ENCODE peak calls at places on chromosomes 13 and 19, in eight cellular contexts. E is left ventricle myocardium inferior, P is cardiac fibroblast, S is astrocyte of the cerebellum, R is cardiac muscle cell, X is PC-9, H is GM20000, B is fibroblast of lung. L is an unnamed sample.

GRCh38 chr13:71758823-71759222 is 108.2 kb downstream of the DACH1 start:
- DNase-seq in B (peak), R (peak), S (no peak), H (no peak), E (no peak), X (no peak), P (peak), L (no peak)

GRCh38 chr19:4057913-4058695 is 8.6 kb downstream of the ZBTB7A start:
- DNase-seq in X (peak), P (peak), S (no peak), B (peak), R (peak), E (peak), H (no peak), L (peak)

GRCh38 chr13:110490009-110490770 is 71.3 kb downstream of the RAB20 start:
- DNase-seq in X (no peak), B (no peak), S (no peak), H (no peak), P (no peak), E (no peak), R (no peak), L (no peak)

GRCh38 chr13:65855276-65855675 is 1374.9 kb downstream of the PCDH9 start:
- DNase-seq in R (peak), X (no peak), H (no peak), S (no peak), P (peak), B (no peak), E (no peak), L (no peak)

GRCh38 chr19:7549749-7550148 is 14.2 kb downstream of the PNPLA6 start:
- DNase-seq in X (no peak), E (no peak), P (no peak), H (no peak), R (no peak), S (no peak), B (no peak), L (no peak)

GRCh38 chr13:48126944-48127814 is 32.3 kb upstream of the MED4 start:
- DNase-seq in R (peak), S (peak), E (peak), B (peak), H (peak), X (peak), P (peak), L (peak)

GRCh38 chr19:9650345-9650744 is 24.6 kb downstream of the ZNF562 start:
- DNase-seq in P (no peak), R (no peak), E (no peak), S (no peak), X (no peak), H (no peak), B (no peak), L (no peak)

GRCh38 chr13:23268441-23268840 is 87.7 kb downstream of the SGCG start:
- DNase-seq in X (no peak), E (no peak), P (no peak), R (no peak), H (peak), B (no peak), S (no peak), L (no peak)

GRCh38 chr19:12837225-12837624 is 1.1 kb upstream of the MAST1 start:
- DNase-seq in H (no peak), S (no peak), E (no peak), P (no peak), X (no peak), R (no peak), B (no peak), L (no peak)

GRCh38 chr19:2337329-2337707 is 8.8 kb downstream of the SPPL2B start:
- DNase-seq in R (peak), B (peak), X (no peak), E (no peak), H (no peak), S (peak), P (peak), L (peak)

GRCh38 chr13:41139296-41139966 is 6.8 kb upstream of the KBTBD6 start:
- DNase-seq in P (peak), X (no peak), B (peak), H (no peak), E (no peak), R (no peak), S (no peak), L (peak)

GRCh38 chr13:97386832-97387486 is 47.0 kb upstream of the RAP2A start:
- DNase-seq in S (no peak), B (peak), P (no peak), H (no peak), E (no peak), R (peak), X (no peak), L (no peak)

GRCh38 chr19:44803442-44804428 is 5.2 kb upstream of the BCAM start:
- DNase-seq in H (no peak), X (peak), S (no peak), E (no peak), B (no peak), P (no peak), R (no peak), L (no peak)

GRCh38 chr19:41296323-41296935 is 13.5 kb upstream of the CCDC97 start:
- DNase-seq in E (no peak), X (peak), S (no peak), P (no peak), H (no peak), B (no peak), R (no peak), L (no peak)

GRCh38 chr19:5585461-5586299 is 17.9 kb upstream of the TINCR start:
- DNase-seq in E (no peak), H (peak), X (no peak), S (no peak), P (no peak), B (peak), R (no peak), L (peak)

GRCh38 chr19:11505032-11505503 is 571 bp downstream of the ZNF653 start:
- DNase-seq in E (peak), X (peak), P (peak), H (peak), S (peak), B (peak), R (peak), L (peak)

GRCh38 chr13:84821261-84821660 is 939.0 kb upstream of the SLITRK1 start:
- DNase-seq in E (no peak), P (no peak), B (peak), S (no peak), H (no peak), R (no peak), X (no peak), L (no peak)

GRCh38 chr19:3987619-3988371 is 2.5 kb upstream of the EEF2 start:
- DNase-seq in B (peak), H (peak), P (peak), E (peak), R (peak), X (peak), S (no peak), L (peak)

GRCh38 chr13:21749410-21749809 is 78.5 kb downstream of the FGF9 start:
- DNase-seq in P (no peak), E (no peak), R (no peak), H (no peak), X (no peak), S (peak), B (peak), L (peak)

GRCh38 chr13:74761794-74762193 is 627.6 kb upstream of the KLF12 start:
- DNase-seq in R (peak), P (peak), H (no peak), X (no peak), E (no peak), B (peak), S (peak), L (peak)

GRCh38 chr13:71877280-71877653 is 10.3 kb upstream of the DACH1 start:
- DNase-seq in B (peak), X (no peak), H (no peak), P (no peak), S (no peak), E (no peak), R (no peak), L (no peak)

GRCh38 chr19:11984986-11985385 is 20.1 kb downstream of the ZNF763 start:
- DNase-seq in S (no peak), X (no peak), P (no peak), R (no peak), E (no peak), H (peak), B (no peak), L (no peak)

GRCh38 chr13:111470933-111471332 is 150.5 kb downstream of the TEX29 start:
- DNase-seq in H (no peak), X (no peak), S (no peak), P (no peak), R (no peak), E (no peak), B (no peak), L (no peak)

GRCh38 chr19:45630463-45630862 is 8.7 kb downstream of the EML2 start:
- DNase-seq in H (peak), S (peak), B (peak), X (peak), E (no peak), R (peak), P (peak), L (peak)

GRCh38 chr19:4086336-4086953 is 19.7 kb upstream of the ZBTB7A start:
- DNase-seq in S (no peak), E (no peak), R (no peak), P (no peak), H (no peak), X (no peak), B (no peak), L (no peak)

GRCh38 chr19:43124360-43124759 is 41.9 kb upstream of the PSG2 start:
- DNase-seq in P (no peak), X (no peak), B (no peak), S (no peak), R (no peak), E (no peak), H (no peak), L (no peak)

GRCh38 chr19:30276312-30276884 is 95.8 kb upstream of the ZNF536 start:
- DNase-seq in X (no peak), S (no peak), H (no peak), B (no peak), E (no peak), R (no peak), P (no peak), L (no peak)

GRCh38 chr13:114311908-114312307 is 2.4 kb upstream of the CHAMP1 start:
- DNase-seq in B (no peak), H (no peak), S (no peak), E (no peak), X (no peak), P (peak), R (no peak), L (no peak)

GRCh38 chr13:114309806-114310410 is 4.4 kb upstream of the CHAMP1 start:
- DNase-seq in H (no peak), R (no peak), B (no peak), S (no peak), E (no peak), P (no peak), X (no peak), L (no peak)

GRCh38 chr13:114313061-114313860 is 1.0 kb upstream of the CHAMP1 start:
- DNase-seq in P (peak), R (no peak), B (peak), X (peak), S (no peak), E (no peak), H (peak), L (no peak)

GRCh38 chr13:114310961-114311360 is 3.3 kb upstream of the CHAMP1 start:
- DNase-seq in H (no peak), S (no peak), P (peak), X (no peak), R (no peak), E (no peak), B (peak), L (no peak)

GRCh38 chr13:114311387-114311786 is 2.9 kb upstream of the CHAMP1 start:
- DNase-seq in E (no peak), H (no peak), X (no peak), B (no peak), S (no peak), P (no peak), R (no peak), L (no peak)
- TF ChIP-seq CTCF in E (no peak), H (no peak), X (no peak), B (no peak), S (no peak), P (no peak), R (no peak), L (no peak)

DNA sequence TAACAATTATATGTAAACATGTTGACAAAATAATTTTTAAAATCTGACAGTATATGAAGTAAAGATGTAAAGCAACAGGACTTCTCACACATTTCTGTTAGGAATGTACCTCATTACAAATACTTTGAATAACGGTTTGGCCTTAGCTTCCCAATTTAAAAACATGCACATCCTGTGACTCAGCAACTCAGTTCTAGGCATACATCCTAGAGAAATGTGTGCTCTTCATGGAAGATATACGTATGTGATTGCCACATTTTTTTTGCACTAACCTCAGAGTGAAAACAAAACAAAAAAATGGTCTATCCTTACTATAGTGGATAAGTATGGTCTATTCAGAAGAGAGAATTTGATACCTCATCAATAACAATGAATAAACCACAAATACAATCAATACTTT is 314.6 kb downstream of the LIG4 start:
- DNase-seq in P (peak), E (no peak), R (peak), H (no peak), X (no peak), B (peak), S (peak), L (peak)
- TF ChIP-seq CTCF in P (no peak), E (no peak), R (no peak), H (no peak), X (no peak), B (no peak), S (no peak), L (no peak)

DNA sequence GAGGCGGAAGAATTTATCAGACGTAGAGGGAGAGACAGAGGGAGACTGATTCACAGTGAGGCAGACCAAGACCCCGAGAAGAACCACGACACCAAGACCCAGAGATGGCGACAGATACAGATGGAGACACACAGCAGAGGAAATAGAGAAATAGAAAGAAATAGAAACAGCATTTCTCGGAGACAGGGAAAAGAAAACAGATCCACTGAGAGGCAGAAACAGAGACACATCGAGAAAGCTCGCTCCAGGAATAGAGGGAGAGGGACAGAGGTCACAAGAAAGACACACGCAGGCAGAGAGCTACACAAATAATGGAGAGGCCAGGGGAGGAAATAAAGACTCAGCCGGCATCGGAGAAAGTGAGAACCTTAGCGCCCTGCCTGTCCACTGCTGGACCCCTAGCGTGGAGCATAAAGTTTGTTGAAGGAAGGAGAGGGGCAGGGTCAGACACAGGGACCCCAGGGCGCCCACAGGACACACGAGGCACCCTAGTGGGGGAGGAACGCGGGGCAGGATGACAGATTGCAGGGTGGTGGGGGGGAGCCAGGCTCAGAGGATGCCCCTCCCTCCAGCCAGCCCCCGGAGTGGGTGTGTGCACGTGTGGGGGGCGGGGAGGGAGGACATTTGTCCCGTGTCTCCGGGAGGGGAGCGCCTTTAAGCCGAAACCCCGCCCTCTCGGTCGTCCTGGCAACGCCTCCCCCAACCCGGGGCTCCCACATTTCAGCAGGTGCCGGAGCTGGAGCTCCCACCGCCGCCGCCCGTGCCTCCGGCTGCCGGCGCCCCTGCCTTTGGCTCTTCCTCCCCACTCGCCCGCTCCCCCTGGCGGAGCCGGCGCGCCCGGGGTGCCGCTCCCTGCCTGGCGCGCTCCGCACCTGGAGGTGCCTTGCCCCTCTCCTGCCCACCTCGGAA is at the start of gene PRKCG:
- DNase-seq in P (no peak), B (no peak), E (peak), R (no peak), H (peak), X (peak), S (no peak), L (no peak)
- TF ChIP-seq CTCF in P (no peak), B (peak), E (peak), R (peak), H (no peak), X (peak), S (peak), L (peak)

DNA sequence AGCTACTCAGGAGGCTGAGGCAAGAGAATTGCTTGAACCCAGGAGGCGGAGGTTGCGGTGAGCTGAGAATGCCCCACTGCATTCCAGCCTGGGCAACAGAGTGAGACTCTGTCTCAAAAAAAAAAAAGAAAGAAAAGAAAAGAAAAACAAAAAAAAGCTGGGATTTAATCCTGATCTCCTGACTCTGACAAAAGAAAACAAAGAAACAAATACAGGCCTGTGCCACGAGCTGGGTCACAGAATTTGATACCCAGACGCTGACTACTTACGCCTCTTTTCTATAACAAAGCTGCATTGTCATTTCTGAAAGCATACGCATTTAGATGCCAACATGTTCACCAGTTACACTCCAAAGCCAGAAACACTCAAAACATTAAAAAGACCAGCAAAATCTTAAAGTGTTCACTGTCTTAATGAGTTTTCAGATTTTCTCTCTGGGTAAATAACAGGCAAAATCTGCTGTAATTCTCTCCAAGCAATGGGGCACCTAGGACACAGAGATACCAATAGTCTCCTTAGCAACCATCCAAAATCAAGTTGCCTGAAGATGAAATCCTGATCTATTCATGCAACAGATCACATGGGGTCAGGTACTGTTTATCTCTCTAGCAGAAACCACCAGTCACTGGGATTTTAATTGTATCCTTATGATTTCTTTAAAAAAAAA is 18.0 kb upstream of the GTF2F2 start:
- DNase-seq in H (no peak), E (no peak), B (no peak), R (no peak), P (no peak), S (no peak), X (no peak), L (no peak)
- TF ChIP-seq CTCF in H (no peak), E (no peak), B (no peak), R (no peak), P (no peak), S (no peak), X (no peak), L (no peak)

DNA sequence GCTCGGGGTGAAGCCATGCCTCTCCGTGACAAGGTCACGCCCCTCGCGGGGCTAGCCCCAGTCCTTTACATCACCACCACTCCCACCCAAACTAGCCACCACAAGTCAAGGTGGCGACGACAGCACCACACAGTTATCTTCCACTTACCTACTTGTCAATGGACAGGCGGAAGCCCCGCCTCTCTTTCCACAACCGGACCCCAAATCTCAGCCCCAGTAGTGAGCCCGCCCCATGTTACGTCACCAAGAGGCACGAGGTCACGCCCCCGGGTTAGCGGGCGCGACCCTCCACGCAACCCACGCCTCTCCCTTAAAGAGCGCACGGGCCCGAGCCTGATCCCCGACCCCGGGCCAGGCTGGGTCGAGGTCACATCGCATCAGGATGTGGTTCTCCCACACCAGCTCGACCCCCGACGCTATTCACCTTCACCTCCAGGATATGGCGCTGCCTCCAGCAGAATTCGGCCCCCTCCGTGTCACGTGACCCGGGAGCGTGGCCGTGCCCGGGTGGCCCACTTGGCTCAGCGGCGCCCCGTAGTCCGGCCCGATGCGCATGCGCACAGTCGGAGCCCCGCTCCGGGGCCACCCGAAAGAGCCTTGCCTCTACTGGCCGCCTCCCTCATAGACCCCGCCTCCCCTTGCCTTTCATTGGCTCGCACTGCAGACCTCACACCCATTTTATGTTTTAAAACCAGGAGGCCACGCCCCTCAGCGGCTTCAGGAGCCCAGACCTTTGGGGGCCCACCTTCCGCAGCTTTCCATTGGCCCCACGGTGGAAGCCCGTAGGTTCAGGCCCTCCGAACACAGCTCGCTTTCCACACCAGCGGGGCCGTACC is 18.2 kb downstream of the SYDE1 start:
- DNase-seq in X (peak), B (peak), S (peak), P (peak), R (peak), E (peak), H (peak), L (peak)
- TF ChIP-seq CTCF in X (no peak), B (no peak), S (no peak), P (no peak), R (no peak), E (no peak), H (no peak), L (no peak)

DNA sequence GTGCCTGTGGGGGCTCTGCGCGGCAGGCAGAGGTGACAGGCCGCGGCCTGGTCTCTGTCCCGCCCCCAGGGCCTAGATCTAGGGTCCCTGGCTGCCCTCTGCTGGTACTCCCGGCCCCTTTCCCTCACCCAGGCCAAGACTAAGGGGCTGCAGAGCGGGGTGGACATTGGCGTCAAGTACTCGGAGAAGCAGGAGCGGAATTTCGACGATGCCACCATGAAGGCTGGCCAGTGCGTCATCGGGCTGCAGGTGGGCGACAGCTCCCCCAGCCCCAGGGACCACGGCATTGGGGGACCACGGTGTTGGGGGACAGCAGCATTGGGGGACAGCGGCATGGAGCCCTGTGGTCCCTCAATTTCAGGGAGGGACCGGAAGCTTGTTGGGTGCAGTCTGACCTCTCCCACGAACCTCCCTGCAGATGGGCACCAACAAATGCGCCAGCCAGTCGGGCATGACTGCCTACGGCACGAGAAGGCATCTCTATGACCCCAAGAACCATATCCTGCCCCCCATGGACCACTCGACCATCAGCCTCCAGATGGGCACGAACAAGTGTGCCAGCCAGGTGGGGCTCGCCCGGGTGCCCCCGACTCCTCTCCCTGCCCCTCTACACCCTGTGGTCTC is 3.8 kb upstream of the ABCA7 start:
- DNase-seq in B (no peak), X (no peak), E (no peak), S (no peak), H (no peak), R (no peak), P (no peak), L (no peak)
- TF ChIP-seq CTCF in B (no peak), X (no peak), E (no peak), S (peak), H (no peak), R (no peak), P (peak), L (no peak)